ENCODE peak calls at places on chromosomes 12 and 14, in ten cellular contexts. Q is ovary; M is HCT116; A is HuH-7.5; F is stimulated activated CD4-positive, alpha-beta T cell treated with anti-CD3 and anti-CD28 coated beads, Interleukin-1b, Interleukin-23, amount 100 ng/mL, for 1 hour; D is substantia nigra; V is central memory CD8-positive, alpha-beta T cell; R is GM12878; Z is activated naive CD8-positive, alpha-beta T cell treated with anti-CD3 and anti-CD28 coated beads, Interleukin-2, amount 50 U/mL, for 24 hours; G is NCI-H226. P is an unnamed sample.

GRCh38 chr12:4526923-4527546 is 11.7 kb upstream of the RAD51AP1 start:
- DNase-seq in Q (no peak), M (no peak), A (no peak), F (no peak), D (no peak), V (no peak), R (no peak), Z (no peak), G (no peak), P (no peak)

GRCh38 chr12:72094490-72094889 is 155.8 kb downstream of the TPH2 start:
- DNase-seq in Q (no peak), M (no peak), A (no peak), F (no peak), D (no peak), V (no peak), R (no peak), Z (no peak), G (no peak), P (no peak)

GRCh38 chr12:57864811-57865751 is 18.6 kb upstream of the CTDSP2 start:
- DNase-seq in Q (peak), M (peak), A (peak), F (peak), D (peak), V (no peak), R (no peak), Z (peak), G (peak), P (peak)

GRCh38 chr14:35122696-35123387 is 490 bp downstream of the PRORP start:
- DNase-seq in Q (no peak), M (no peak), A (peak), F (peak), D (no peak), V (no peak), R (no peak), Z (no peak), G (no peak), P (no peak)

GRCh38 chr12:113299619-113300237 is 35.2 kb downstream of the SLC8B1 start:
- DNase-seq in Q (peak), M (peak), A (peak), F (no peak), D (peak), V (no peak), R (no peak), Z (no peak), G (peak), P (peak)

GRCh38 chr14:70754989-70755388 is 54.3 kb downstream of the MAP3K9 start:
- DNase-seq in Q (no peak), M (peak), A (no peak), F (no peak), D (no peak), V (no peak), R (no peak), Z (no peak), G (peak), P (no peak)

GRCh38 chr12:76028649-76029277 is 2.8 kb downstream of the PHLDA1 start:
- DNase-seq in Q (no peak), M (no peak), A (no peak), F (no peak), D (no peak), V (no peak), R (no peak), Z (no peak), G (no peak), P (no peak)

GRCh38 chr14:102517412-102518062 is 8.0 kb upstream of the ANKRD9 start:
- DNase-seq in Q (peak), M (no peak), A (peak), F (no peak), D (no peak), V (no peak), R (no peak), Z (no peak), G (no peak), P (peak)

GRCh38 chr12:107521826-107522355 is 163.7 kb upstream of the PWP1 start:
- DNase-seq in Q (no peak), M (no peak), A (no peak), F (no peak), D (no peak), V (no peak), R (no peak), Z (no peak), G (no peak), P (no peak)

GRCh38 chr12:62210422-62210821 is 49.8 kb upstream of the USP15 start:
- DNase-seq in Q (peak), M (peak), A (no peak), F (peak), D (no peak), V (no peak), R (no peak), Z (peak), G (peak), P (peak)

GRCh38 chr14:22221508-22221907 is 367.5 kb downstream of the DAD1 start:
- DNase-seq in Q (no peak), M (peak), A (no peak), F (no peak), D (no peak), V (no peak), R (no peak), Z (no peak), G (no peak), P (no peak)

GRCh38 chr14:21408152-21408551 is 24.3 kb upstream of the SUPT16H start:
- DNase-seq in Q (no peak), M (no peak), A (no peak), F (no peak), D (no peak), V (no peak), R (no peak), Z (no peak), G (peak), P (no peak)

GRCh38 chr14:28596336-28596735 is 170.3 kb upstream of the FOXG1 start:
- DNase-seq in Q (no peak), M (no peak), A (no peak), F (no peak), D (no peak), V (no peak), R (no peak), Z (no peak), G (no peak), P (no peak)

P was measured in Right ventricle myocardium superior.